ENCODE peak calls at places on chromosomes 1 and 21, in nine cellular contexts. J is stimulated activated CD8-positive, alpha-beta memory T cell treated with anti-CD3 and anti-CD28 coated beads, Interleukin-15, amount 100 ng/mL, for 1 hour; F is H7; C is stimulated activated CD4-positive, alpha-beta T cell treated with anti-CD3 and anti-CD28 coated beads, Interleukin-2, amount 100 ng/mL, for 48 hours; L is HFF-Myc; H is AG09319; R is Calu3; N is cardiac muscle cell; Y is T-cell. E is an unnamed sample.

GRCh38 chr1:64550505-64550904 is 80.6 kb downstream of the CACHD1 start:
- DNase-seq in C (no peak), L (no peak), R (no peak), H (no peak), N (no peak), J (no peak), F (no peak), Y (no peak), E (no peak)

GRCh38 chr1:198636391-198636790 is 2.4 kb upstream of the PTPRC start:
- DNase-seq in L (no peak), R (no peak), J (no peak), Y (no peak), N (no peak), F (no peak), H (no peak), C (no peak), E (no peak)

GRCh38 chr1:89989791-89990190 is 5.1 kb upstream of the ZNF326 start:
- DNase-seq in H (no peak), Y (no peak), L (no peak), N (no peak), J (no peak), R (no peak), C (no peak), F (peak), E (no peak)

GRCh38 chr1:117697220-117697781 is 91.5 kb downstream of the TENT5C start:
- DNase-seq in J (no peak), N (no peak), F (no peak), C (no peak), Y (no peak), L (no peak), H (no peak), R (no peak), E (no peak)

GRCh38 chr21:37204580-37204979 is 62.6 kb downstream of the VPS26C start:
- DNase-seq in N (no peak), F (no peak), R (no peak), C (no peak), H (no peak), J (no peak), L (no peak), Y (no peak), E (no peak)

GRCh38 chr1:204846546-204846945 is 24.1 kb upstream of the NFASC start:
- DNase-seq in R (no peak), J (no peak), Y (no peak), C (no peak), N (no peak), L (no peak), F (no peak), H (no peak), E (no peak)

GRCh38 chr1:32242341-32242851 is 4.6 kb upstream of the FAM167B start:
- DNase-seq in R (no peak), Y (no peak), C (no peak), J (no peak), H (no peak), L (no peak), F (peak), N (peak), E (peak)

GRCh38 chr1:196680107-196680506 is 28.3 kb downstream of the CFH start:
- DNase-seq in L (peak), J (no peak), R (no peak), C (no peak), N (no peak), H (no peak), Y (no peak), F (no peak), E (no peak)

GRCh38 chr21:42411197-42411869 is 7.6 kb downstream of the UBASH3A start:
- DNase-seq in L (no peak), N (no peak), R (no peak), H (no peak), C (no peak), Y (no peak), J (no peak), F (peak), E (no peak)

GRCh38 chr1:29094433-29094832 is 29.3 kb downstream of the TMEM200B start:
- DNase-seq in F (no peak), N (no peak), J (no peak), Y (no peak), H (no peak), C (no peak), L (no peak), R (no peak), E (no peak)

GRCh38 chr1:38029081-38029681 is 16.6 kb downstream of the UTP11 start:
- DNase-seq in C (no peak), J (no peak), Y (no peak), H (no peak), R (no peak), F (peak), N (peak), L (no peak), E (peak)

GRCh38 chr1:31834501-31834900 is 18.7 kb upstream of the SPOCD1 start:
- DNase-seq in C (no peak), L (no peak), J (no peak), R (no peak), F (peak), H (no peak), N (no peak), Y (no peak), E (no peak)

GRCh38 chr1:50972766-50973165 is 2.7 kb downstream of the CDKN2C start:
- DNase-seq in R (no peak), L (no peak), C (no peak), H (no peak), F (no peak), N (no peak), J (no peak), Y (no peak), E (no peak)

GRCh38 chr1:172003766-172004530 is 162.7 kb downstream of the DNM3 start:
- DNase-seq in H (no peak), C (no peak), F (no peak), L (no peak), N (no peak), R (no peak), Y (no peak), J (no peak), E (no peak)

GRCh38 chr1:171433451-171433850 is 51.9 kb upstream of the PRRC2C start:
- DNase-seq in C (no peak), J (no peak), N (no peak), R (peak), Y (no peak), F (no peak), H (no peak), L (no peak), E (peak)

GRCh38 chr1:67980028-67980427 is 70.4 kb downstream of the DIRAS3 start:
- DNase-seq in R (no peak), Y (no peak), F (no peak), H (no peak), J (no peak), L (no peak), N (no peak), C (no peak), E (no peak)

GRCh38 chr1:42417191-42417590 is 36.6 kb downstream of the RIMKLA start:
- DNase-seq in F (no peak), Y (no peak), R (no peak), H (no peak), N (no peak), L (no peak), C (no peak), J (no peak), E (no peak)